ENCODE peak calls at places on chromosomes 1 and 21, in five cellular contexts. W, N, D, M and Q are unnamed samples.

GRCh38 chr1:59183918-59184317 is 113.0 kb upstream of the FGGY start:
- DNase-seq in W (peak; percentile 28), N (no peak), D (no peak), M (no peak), Q (no peak)

GRCh38 chr1:181086926-181087325 is 1.6 kb upstream of the IER5 start:
- DNase-seq in W (peak; percentile 80), D (no peak), M (no peak), N (no peak), Q (no peak)

GRCh38 chr21:42784276-42784675 is 95.1 kb downstream of the WDR4 start:
- DNase-seq in D (no peak), M (no peak), N (no peak), W (no peak), Q (no peak)

GRCh38 chr1:111990878-111991760 is 1.7 kb upstream of the KCND3 start:
- DNase-seq in D (no peak), N (peak; percentile 88), W (no peak), M (no peak), Q (peak; percentile 13)

GRCh38 chr21:46148106-46148505 is 7.3 kb downstream of the FTCD start:
- DNase-seq in N (no peak), W (no peak), D (peak; percentile 9), M (no peak), Q (no peak)

GRCh38 chr1:28966617-28967016 is 52.2 kb downstream of the EPB41 start:
- DNase-seq in N (no peak), W (no peak), D (no peak), M (no peak), Q (no peak)

GRCh38 chr1:25814688-25815087 is 5.1 kb upstream of the MTFR1L start:
- DNase-seq in M (no peak), N (no peak), W (no peak), D (no peak), Q (no peak)

GRCh38 chr1:24828887-24829192 is 83.6 kb downstream of the CLIC4 start:
- DNase-seq in M (no peak), N (no peak), D (no peak), W (no peak), Q (no peak)

GRCh38 chr21:46002841-46003574 is 21.4 kb downstream of the COL6A1 start:
- DNase-seq in D (peak; percentile 44), N (peak; percentile 15), M (no peak), W (no peak), Q (no peak)

GRCh38 chr1:109892476-109893368 is 17.9 kb upstream of the CSF1 start:
- DNase-seq in W (peak; percentile 57), M (no peak), N (no peak), D (no peak), Q (no peak)

GRCh38 chr1:185929759-185930158 is 195.6 kb downstream of the HMCN1 start:
- DNase-seq in W (peak; percentile 63), D (no peak), N (no peak), M (no peak), Q (no peak)

GRCh38 chr1:45654540-45655280 is 30.9 kb upstream of the CCDC17 start:
- DNase-seq in N (no peak), W (peak; percentile 65), M (no peak), D (no peak), Q (no peak)

GRCh38 chr1:218439541-218440295 is 94.6 kb downstream of the TGFB2 start:
- DNase-seq in D (no peak), W (peak; percentile 15), N (no peak), M (no peak), Q (peak; percentile 89)

GRCh38 chr1:21933397-21934248 is 3.5 kb downstream of the HSPG2 start:
- DNase-seq in W (no peak), N (peak; percentile 60), M (no peak), D (no peak), Q (no peak)

GRCh38 chr21:33650230-33650629 is 7.9 kb downstream of the ITSN1 start:
- DNase-seq in D (no peak), N (no peak), M (no peak), W (no peak), Q (no peak)

GRCh38 chr1:6271001-6271400 is 10.1 kb upstream of the GPR153 start:
- DNase-seq in N (no peak), M (no peak), D (no peak), W (no peak), Q (no peak)

GRCh38 chr1:153789478-153790148 is 14.4 kb downstream of the SLC27A3 start:
- DNase-seq in N (peak; percentile 76), M (no peak), D (peak; percentile 58), W (no peak), Q (no peak)

GRCh38 chr1:109805486-109806180 is 41.9 kb upstream of the EPS8L3 start:
- DNase-seq in D (no peak), N (no peak), W (no peak), M (no peak), Q (no peak)

GRCh38 chr1:210232524-210233215 is at the start of gene SERTAD4:
- DNase-seq in W (no peak), N (no peak), D (peak; percentile 63), M (peak; percentile 41), Q (peak; percentile 38)

GRCh38 chr1:182430263-182431068 is 19.5 kb upstream of the RGSL1 start:
- DNase-seq in M (peak; percentile 65), W (peak; percentile 42), N (no peak), D (no peak), Q (peak; percentile 28)

GRCh38 chr1:89536555-89537393 is 12.1 kb downstream of the LRRC8B start:
- DNase-seq in M (no peak), N (no peak), W (no peak), D (no peak), Q (no peak)

GRCh38 chr1:113391643-113392271 is 1.4 kb downstream of the MAGI3 start:
- DNase-seq in W (no peak), M (no peak), D (no peak), N (no peak), Q (no peak)

GRCh38 chr1:246795094-246795671 is 71.0 kb downstream of the SCCPDH start:
- DNase-seq in N (no peak), D (no peak), W (no peak), M (no peak), Q (no peak)

GRCh38 chr1:41668967-41669366 is 184.5 kb upstream of the EDN2 start:
- DNase-seq in M (no peak), D (no peak), W (no peak), N (no peak), Q (no peak)

GRCh38 chr1:63703661-63704060 is 70.2 kb upstream of the ROR1 start:
- DNase-seq in W (no peak), D (no peak), M (no peak), N (no peak), Q (no peak)

GRCh38 chr1:99146129-99146848 is 118.0 kb upstream of the PLPPR4 start:
- DNase-seq in N (no peak), D (no peak), M (no peak), W (no peak), Q (no peak)

GRCh38 chr1:117013310-117013850 is 11.8 kb downstream of the CD101 start:
- DNase-seq in N (no peak), D (no peak), W (no peak), M (no peak), Q (no peak)

GRCh38 chr21:35048706-35049617 is at the start of gene RUNX1:
- DNase-seq in W (peak; percentile 56), M (peak; percentile 72), D (no peak), N (peak; percentile 28), Q (no peak)

GRCh38 chr1:223628233-223628632 is 37.3 kb downstream of the CAPN8 start:
- DNase-seq in W (peak; percentile 12), D (peak; percentile 36), M (peak; percentile 57), N (peak; percentile 43), Q (peak; percentile 55)

GRCh38 chr1:184060316-184060715 is 8.8 kb downstream of the TSEN15 start:
- DNase-seq in M (no peak), W (peak; percentile 72), N (no peak), D (no peak), Q (no peak)

GRCh38 chr1:32142446-32143301 is 34.8 kb downstream of the KPNA6 start:
- DNase-seq in N (no peak), D (no peak), W (peak; percentile 88), M (no peak), Q (no peak)